ENCODE peak calls at places on chromosome 2, in ten cellular contexts. O is cardiac muscle cell; C is body of pancreas; N is CD4-positive, alpha-beta memory T cell; P is mesenchymal stem cell; U is left lung; T is mammary epithelial cell; E is heart right ventricle; G is sigmoid colon; S is HCT116. M is an unnamed sample. For H3K27me3 and H3K36me3, the result is how much of the 10 kb centered on the place peaks cover.

GRCh38 chr2:80256396-80257167 is 48.0 kb downstream of the LRRTM1 start:
- DNase-seq in G (no peak), U (no peak), E (no peak), P (peak), T (no peak), O (peak), N (no peak), C (no peak), S (no peak), M (no peak)

GRCh38 chr2:122135353-122135947 is 380.0 kb downstream of the TSN start:
- DNase-seq in O (no peak), E (no peak), T (no peak), G (no peak), C (no peak), P (no peak), U (no peak), N (no peak), S (no peak), M (no peak)

GRCh38 chr2:7471185-7471584 is 554.0 kb downstream of the RNF144A start:
- DNase-seq in S (no peak), G (no peak), C (no peak), U (no peak), P (no peak), E (no peak), T (no peak), N (no peak), O (no peak), M (no peak)

GRCh38 chr2:71713581-71714580 is 260.5 kb downstream of the DYSF start:
- DNase-seq in E (no peak), U (no peak), N (no peak), P (peak), O (peak), C (no peak), S (no peak), G (peak), T (no peak), M (peak)

GRCh38 chr2:222283634-222284033 is 15.2 kb downstream of the PAX3 start:
- DNase-seq in O (no peak), T (no peak), E (no peak), C (no peak), S (no peak), P (no peak), U (no peak), N (no peak), G (no peak), M (no peak)

GRCh38 chr2:224127871-224128501 is 88.9 kb upstream of the SERPINE2 start:
- DNase-seq in S (no peak), C (peak), O (peak), N (no peak), U (no peak), T (no peak), E (no peak), G (no peak), P (peak), M (no peak)

GRCh38 chr2:160576054-160576499 is 82.5 kb upstream of the RBMS1 start:
- DNase-seq in N (no peak), U (no peak), O (peak), C (no peak), T (peak), E (no peak), G (no peak), P (peak), S (no peak), M (no peak)

GRCh38 chr2:182435754-182436153 is 8.9 kb upstream of the PDE1A start:
- DNase-seq in U (no peak), E (no peak), C (no peak), O (peak), N (no peak), T (no peak), S (no peak), P (peak), G (no peak), M (peak)

GRCh38 chr2:172082944-172083718 is 2.2 kb upstream of the DLX1 start:
- DNase-seq in C (no peak), T (no peak), N (peak), E (no peak), S (no peak), G (no peak), O (no peak), P (peak), U (peak), M (peak)

GRCh38 chr2:97748397-97748796 is 35.0 kb downstream of the ZAP70 start:
- DNase-seq in O (peak), G (no peak), C (no peak), E (peak), S (no peak), N (peak), P (no peak), T (no peak), U (no peak), M (peak)

GRCh38 chr2:137964066-137964858 is at the start of gene HNMT:
- DNase-seq in O (peak), C (peak), N (no peak), G (peak), T (peak), E (peak), P (peak), S (no peak), U (peak), M (no peak)

GRCh38 chr2:171406044-171406443 is 27.7 kb downstream of the METTL8 start:
- DNase-seq in S (no peak), G (no peak), C (no peak), O (no peak), N (no peak), P (no peak), E (no peak), U (no peak), T (no peak), M (no peak)

GRCh38 chr2:16615687-16616615 is 49.7 kb downstream of the CYRIA start:
- DNase-seq in N (no peak), S (no peak), T (no peak), E (peak), C (no peak), G (peak), P (no peak), O (no peak), U (no peak), M (no peak)

GRCh38 chr2:234102112-234102511 is 51.6 kb downstream of the SPP2 start:
- DNase-seq in E (no peak), P (no peak), N (peak), T (peak), C (peak), O (no peak), G (no peak), S (peak), U (no peak), M (no peak)

DNA sequence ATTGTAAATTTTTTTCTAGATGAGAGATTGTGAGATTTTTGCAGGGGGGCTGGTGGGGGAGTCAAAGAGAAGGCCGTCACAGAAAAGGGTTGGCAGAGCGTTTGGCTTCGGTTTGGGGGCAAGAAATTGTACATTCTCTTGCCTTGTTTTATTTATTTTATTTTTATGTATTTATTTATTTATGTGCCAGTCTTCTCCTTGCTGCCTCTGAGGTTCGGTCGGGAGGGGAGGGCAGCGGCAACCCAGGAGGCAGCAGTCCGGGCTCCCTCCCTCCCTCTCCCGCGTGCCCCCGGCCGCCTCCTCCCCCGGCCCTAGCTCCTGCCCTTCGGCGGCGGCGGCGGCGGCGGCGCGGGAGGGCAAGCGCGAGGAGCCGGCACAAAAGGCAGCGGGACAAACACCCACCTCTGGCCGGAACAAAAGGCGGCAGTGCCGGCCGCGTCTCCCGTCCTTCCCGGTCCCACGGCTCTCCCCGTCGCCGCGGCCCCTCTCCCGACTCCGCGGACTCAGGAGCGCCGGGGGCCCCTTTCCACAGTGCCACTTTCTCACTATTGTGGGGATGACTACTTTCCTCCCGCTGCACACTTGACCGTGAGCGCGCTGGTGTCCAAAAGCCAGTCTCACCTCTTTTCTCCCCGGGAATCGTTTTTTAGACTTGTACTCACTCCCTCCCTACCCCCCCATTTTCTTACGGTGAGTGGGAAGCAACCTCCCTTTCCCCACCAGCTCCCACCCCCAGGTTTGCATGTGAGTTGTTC is 1.2 kb downstream of the BCL11A start:
- DNase-seq in G (peak), P (peak), E (no peak), S (no peak), O (peak), T (peak), C (peak), U (peak), N (no peak), M (no peak)
- H3K27me3 ChIP-seq in G (under half), P (under half), E (half or more), S (half or more), O (under half), T (under half), C (under half), U (half or more), N (under half), M (half or more)

GRCh38 chr2:31235504-31235902 is 1.6 kb downstream of the EHD3 start:
- DNase-seq in C (no peak), O (peak), G (no peak), S (no peak), N (no peak), U (no peak), E (no peak), T (peak), P (peak), M (peak)

GRCh38 chr2:31233741-31234689 is at the start of gene EHD3:
- DNase-seq in G (peak), U (peak), P (peak), C (peak), E (peak), T (peak), S (no peak), O (peak), N (peak), M (peak)

GRCh38 chr2:31236433-31237205 is 2.7 kb downstream of the EHD3 start:
- DNase-seq in S (no peak), G (no peak), E (no peak), N (no peak), P (no peak), C (no peak), T (no peak), U (no peak), O (no peak), M (no peak)

GRCh38 chr2:31233216-31233615 is 736 bp upstream of the EHD3 start:
- DNase-seq in N (no peak), T (no peak), E (no peak), P (peak), C (no peak), G (no peak), S (no peak), U (no peak), O (no peak), M (no peak)

DNA sequence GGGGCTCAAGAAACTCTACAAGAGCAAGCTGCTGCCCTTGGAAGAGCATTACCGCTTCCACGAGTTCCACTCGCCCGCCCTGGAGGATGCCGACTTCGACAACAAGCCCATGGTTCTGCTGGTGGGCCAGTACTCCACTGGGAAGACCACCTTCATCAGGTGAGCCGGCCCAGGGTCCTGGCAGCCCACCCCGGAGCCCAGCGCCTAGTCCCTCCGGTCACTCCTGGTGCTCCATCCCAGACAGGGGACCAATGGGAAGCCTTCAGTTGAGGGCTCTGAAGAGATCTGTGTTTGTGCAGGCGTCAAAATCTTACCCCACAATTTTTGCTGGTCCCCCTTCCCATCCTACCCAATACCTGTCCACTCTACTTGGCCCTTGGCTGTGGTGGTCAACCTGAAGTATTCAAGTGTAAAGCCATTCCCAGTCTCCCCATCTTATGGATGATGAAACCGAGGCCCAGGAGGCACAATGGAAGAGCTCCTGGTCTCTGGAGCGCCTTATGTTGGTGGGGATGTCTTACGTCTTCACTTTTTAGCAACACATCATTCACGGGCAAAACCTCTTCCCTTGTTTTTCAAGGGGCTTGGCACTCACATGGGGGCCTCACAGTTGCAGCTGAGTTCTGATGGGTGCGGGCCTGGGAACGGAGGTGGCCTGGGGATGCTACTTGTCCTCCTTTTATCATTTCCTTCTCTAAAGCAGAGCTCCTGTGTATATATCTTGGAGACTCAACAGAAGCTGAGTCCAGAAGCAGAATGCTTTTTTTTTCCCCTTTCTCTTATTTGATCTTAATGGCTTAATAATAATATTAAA is 945 bp downstream of the EHD3 start:
- DNase-seq in N (no peak), E (no peak), T (no peak), C (no peak), U (no peak), S (no peak), O (no peak), G (no peak), P (peak), M (no peak)
- H3K4me3 ChIP-seq in N (peak), E (peak), T (peak), C (no peak), U (peak), S (no peak), O (peak), G (peak), P (peak), M (no peak)

GRCh38 chr2:136479696-136480095 is 285.6 kb upstream of the THSD7B start:
- DNase-seq in S (no peak), G (no peak), O (no peak), C (no peak), T (no peak), E (no peak), N (no peak), U (no peak), P (no peak), M (no peak)

GRCh38 chr2:136486115-136486514 is 279.2 kb upstream of the THSD7B start:
- DNase-seq in C (no peak), G (no peak), P (no peak), O (no peak), T (no peak), N (no peak), E (no peak), S (no peak), U (no peak), M (no peak)

DNA sequence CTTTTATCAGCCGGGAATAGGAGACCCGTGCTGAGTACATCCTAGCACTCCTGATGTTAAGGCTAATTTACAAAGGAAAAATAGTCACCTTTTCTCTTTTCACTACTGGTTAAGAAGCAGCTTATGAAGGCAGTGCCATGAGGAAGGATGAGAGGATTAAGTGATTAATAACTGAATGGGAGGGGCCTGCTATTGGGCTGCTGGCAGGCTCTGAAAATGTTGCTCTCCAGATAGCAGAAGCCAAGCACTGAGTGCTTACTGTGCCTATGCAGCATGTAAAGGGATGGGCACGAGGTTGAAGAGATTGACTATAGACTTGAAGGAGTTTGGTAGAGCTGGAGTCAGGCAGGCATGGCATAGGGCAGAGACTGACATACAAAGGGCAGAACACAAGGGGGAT is 282.4 kb upstream of the THSD7B start:
- DNase-seq in C (no peak), T (no peak), G (no peak), E (no peak), N (no peak), P (no peak), S (no peak), O (no peak), U (no peak), M (no peak)
- H3K36me3 ChIP-seq in C (under half), T (under half), G (under half), E (under half), N (under half), P (under half), S (under half), O (under half), U (under half), M (under half)

GRCh38 chr2:74516070-74516633 is 1.9 kb downstream of the TLX2 start:
- DNase-seq in P (no peak), G (peak), N (peak), U (peak), C (peak), T (no peak), S (no peak), E (peak), O (peak), M (no peak)

GRCh38 chr2:74512744-74513604 is 1.3 kb upstream of the TLX2 start:
- DNase-seq in N (no peak), G (peak), T (no peak), U (no peak), E (no peak), S (no peak), C (no peak), P (no peak), O (no peak), M (no peak)

GRCh38 chr2:74515271-74516069 is 1.2 kb downstream of the TLX2 start:
- DNase-seq in O (no peak), G (peak), N (no peak), C (no peak), E (no peak), U (peak), T (no peak), P (no peak), S (no peak), M (no peak)

GRCh38 chr2:74513605-74514367 is 464 bp upstream of the TLX2 start:
- DNase-seq in E (no peak), S (no peak), T (no peak), O (no peak), G (peak), U (no peak), C (no peak), N (no peak), P (peak), M (no peak)

DNA sequence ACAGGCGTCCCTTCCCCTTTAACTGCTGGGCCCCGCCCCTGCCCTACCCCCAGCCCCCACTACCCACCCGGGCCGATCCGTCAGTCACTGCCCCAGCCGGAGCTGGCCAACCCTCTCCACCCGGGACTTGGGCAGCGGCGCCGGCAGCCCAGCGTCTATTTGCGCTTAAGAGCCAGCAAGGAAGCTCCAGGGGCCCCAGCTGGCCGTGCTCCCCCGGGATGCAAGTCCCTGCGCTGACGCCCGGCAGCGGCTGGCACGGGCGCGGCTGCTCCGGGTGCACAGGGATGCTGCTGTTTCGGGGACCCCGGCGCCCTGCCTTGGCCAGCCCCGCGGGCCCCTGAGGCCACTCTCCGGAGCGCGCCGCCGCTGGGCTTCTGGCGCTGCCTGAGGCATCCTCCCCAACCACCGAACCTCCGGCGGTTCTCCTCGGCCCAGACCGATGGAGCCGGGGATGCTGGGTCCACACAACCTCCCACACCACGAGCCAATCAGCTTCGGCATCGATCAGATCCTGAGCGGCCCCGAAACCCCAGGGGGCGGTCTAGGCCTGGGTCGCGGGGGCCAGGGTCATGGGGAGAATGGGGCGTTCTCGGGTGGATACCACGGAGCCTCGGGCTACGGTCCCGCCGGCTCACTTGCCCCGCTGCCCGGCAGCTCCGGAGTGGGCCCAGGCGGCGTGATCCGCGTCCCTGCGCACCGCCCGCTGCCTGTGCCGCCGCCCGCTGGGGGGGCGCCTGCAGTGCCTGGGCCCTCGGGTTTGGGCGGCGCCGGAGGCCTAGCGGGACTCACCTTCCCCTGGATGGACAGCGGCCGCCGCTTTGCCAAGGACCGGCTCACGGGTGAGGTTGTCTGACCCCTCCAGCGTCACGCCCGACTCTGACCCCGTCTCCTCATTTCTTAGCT is at the start of gene TLX2:
- DNase-seq in G (peak), C (no peak), E (no peak), O (no peak), P (no peak), N (no peak), U (no peak), T (no peak), S (no peak), M (peak)
- H3K27me3 ChIP-seq in G (half or more), C (under half), E (half or more), O (half or more), P (half or more), N (under half), U (half or more), T (under half), S (under half), M (under half)

GRCh38 chr2:206766057-206766930 is 888 bp downstream of the FASTKD2 start:
- DNase-seq in G (no peak), S (no peak), U (no peak), T (no peak), E (no peak), N (no peak), P (no peak), C (no peak), O (no peak), M (no peak)
- H3K4me3 ChIP-seq in G (peak), S (peak), U (peak), T (peak), E (peak), N (peak), P (peak), C (peak), O (peak), M (peak)

DNA sequence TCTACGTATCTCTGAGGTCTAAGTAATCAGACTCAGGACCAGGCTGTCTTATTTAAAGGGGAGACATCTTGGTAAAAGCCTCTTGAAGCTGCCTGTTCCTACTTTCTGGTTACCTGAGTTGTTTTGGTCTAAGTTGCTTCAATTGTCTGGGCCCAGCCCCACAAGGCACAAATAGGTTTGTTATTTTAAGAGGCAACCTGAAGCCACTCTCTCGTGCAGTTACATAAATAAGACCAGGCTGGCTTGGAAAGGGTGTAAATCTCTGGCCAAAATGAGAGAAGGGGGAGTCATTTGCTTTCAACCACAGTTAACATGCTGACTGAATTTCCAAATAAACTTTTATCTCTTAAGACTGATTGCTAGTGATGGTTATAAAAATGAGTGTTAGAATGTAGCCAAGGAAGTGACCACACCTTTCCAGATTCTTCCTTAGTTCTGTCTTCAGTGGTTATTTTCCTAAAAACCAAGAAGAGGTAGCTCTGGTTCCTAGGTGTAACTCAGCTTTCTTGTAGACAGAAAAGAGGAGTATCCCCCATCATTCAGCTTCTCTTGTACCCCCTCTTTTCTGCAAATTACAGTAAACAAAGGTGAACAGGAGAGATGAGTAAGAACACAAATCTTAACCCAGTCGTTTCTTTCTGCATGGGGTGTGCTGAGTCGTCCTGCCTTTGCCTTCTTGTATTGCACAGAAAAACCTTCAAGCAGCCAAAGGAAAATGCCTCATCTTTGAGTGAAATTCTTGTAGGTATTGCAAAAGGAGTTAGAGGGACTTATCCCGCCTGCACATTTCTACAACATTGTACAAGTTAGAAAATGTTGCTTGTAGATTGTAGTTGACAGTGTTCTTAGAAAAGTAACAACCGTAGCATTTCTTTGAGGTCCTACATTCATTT is 161.5 kb upstream of the NT5C1B start:
- DNase-seq in T (peak), N (no peak), C (no peak), U (no peak), G (no peak), E (no peak), P (peak), O (peak), S (no peak), M (no peak)
- H3K36me3 ChIP-seq in T (under half), N (under half), C (under half), U (under half), G (under half), E (under half), P (under half), O (under half), S (under half), M (under half)

M was measured in MG63.